ENCODE peak calls at places on chromosomes 1 and 21, in seven cellular contexts. One of them, this sample, is unnamed.

GRCh38 chr1:8097077-8097799 is 71.1 kb upstream of the ERRFI1 start:
- DNase-seq in RPMI7951: peak
- DNase-seq in LoVo: peak
- DNase-seq in AG04450: no peak
- DNase-seq in kidney epithelial cell: peak
- DNase-seq in T-helper 1 cell: peak
- DNase-seq in islet precursor cell: no peak
- DNase-seq in this sample: peak

GRCh38 chr21:42112857-42113256 is 41.7 kb downstream of the UMODL1 start:
- DNase-seq in RPMI7951: no peak
- DNase-seq in LoVo: no peak
- DNase-seq in AG04450: peak
- DNase-seq in kidney epithelial cell: no peak
- DNase-seq in T-helper 1 cell: no peak
- DNase-seq in islet precursor cell: no peak
- DNase-seq in this sample: peak

GRCh38 chr1:78553859-78554258 is 63.1 kb downstream of the PTGFR start:
- DNase-seq in RPMI7951: peak
- DNase-seq in LoVo: peak
- DNase-seq in AG04450: no peak
- DNase-seq in kidney epithelial cell: no peak
- DNase-seq in T-helper 1 cell: no peak
- DNase-seq in islet precursor cell: no peak
- DNase-seq in this sample: no peak

GRCh38 chr1:225454067-225454618 is 26.3 kb upstream of the LBR start:
- DNase-seq in RPMI7951: no peak
- DNase-seq in LoVo: peak
- DNase-seq in AG04450: no peak
- DNase-seq in kidney epithelial cell: no peak
- DNase-seq in T-helper 1 cell: peak
- DNase-seq in islet precursor cell: no peak
- DNase-seq in this sample: no peak

GRCh38 chr1:10918531-10918930 is 93.9 kb upstream of the TARDBP start:
- DNase-seq in RPMI7951: peak
- DNase-seq in LoVo: no peak
- DNase-seq in AG04450: peak
- DNase-seq in kidney epithelial cell: no peak
- DNase-seq in T-helper 1 cell: no peak
- DNase-seq in islet precursor cell: no peak
- DNase-seq in this sample: no peak

GRCh38 chr1:228308628-228309547 is 97.7 kb downstream of the TRIM11 start:
- DNase-seq in RPMI7951: no peak
- DNase-seq in LoVo: no peak
- DNase-seq in AG04450: no peak
- DNase-seq in kidney epithelial cell: no peak
- DNase-seq in T-helper 1 cell: no peak
- DNase-seq in islet precursor cell: peak
- DNase-seq in this sample: no peak

GRCh38 chr1:2132222-2133038 is 62.1 kb downstream of the FAAP20 start:
- DNase-seq in RPMI7951: peak
- DNase-seq in LoVo: no peak
- DNase-seq in AG04450: no peak
- DNase-seq in kidney epithelial cell: peak
- DNase-seq in T-helper 1 cell: no peak
- DNase-seq in islet precursor cell: peak
- DNase-seq in this sample: peak

GRCh38 chr1:51518033-51518729 is 885 bp downstream of the EPS15 start:
- DNase-seq in RPMI7951: peak
- DNase-seq in LoVo: peak
- DNase-seq in AG04450: no peak
- DNase-seq in kidney epithelial cell: no peak
- DNase-seq in T-helper 1 cell: peak
- DNase-seq in islet precursor cell: peak
- DNase-seq in this sample: no peak

GRCh38 chr1:42000781-42001180 is 82.1 kb upstream of the HIVEP3 start:
- DNase-seq in RPMI7951: no peak
- DNase-seq in LoVo: no peak
- DNase-seq in AG04450: no peak
- DNase-seq in kidney epithelial cell: no peak
- DNase-seq in T-helper 1 cell: no peak
- DNase-seq in islet precursor cell: no peak
- DNase-seq in this sample: no peak

GRCh38 chr1:169119405-169119804 is 12.9 kb downstream of the ATP1B1 start:
- DNase-seq in RPMI7951: peak
- DNase-seq in LoVo: no peak
- DNase-seq in AG04450: no peak
- DNase-seq in kidney epithelial cell: no peak
- DNase-seq in T-helper 1 cell: no peak
- DNase-seq in islet precursor cell: peak
- DNase-seq in this sample: no peak

GRCh38 chr1:37169743-37170275 is 135.5 kb upstream of the GRIK3 start:
- DNase-seq in RPMI7951: no peak
- DNase-seq in LoVo: no peak
- DNase-seq in AG04450: no peak
- DNase-seq in kidney epithelial cell: no peak
- DNase-seq in T-helper 1 cell: no peak
- DNase-seq in islet precursor cell: no peak
- DNase-seq in this sample: no peak

GRCh38 chr1:169460193-169460833 is 25.4 kb downstream of the SLC19A2 start:
- DNase-seq in RPMI7951: no peak
- DNase-seq in LoVo: no peak
- DNase-seq in AG04450: no peak
- DNase-seq in kidney epithelial cell: no peak
- DNase-seq in T-helper 1 cell: peak
- DNase-seq in islet precursor cell: no peak
- DNase-seq in this sample: no peak

GRCh38 chr1:228810855-228811654 is 75.8 kb downstream of the RHOU start:
- DNase-seq in RPMI7951: no peak
- DNase-seq in LoVo: no peak
- DNase-seq in AG04450: no peak
- DNase-seq in kidney epithelial cell: no peak
- DNase-seq in T-helper 1 cell: peak
- DNase-seq in islet precursor cell: no peak
- DNase-seq in this sample: no peak

GRCh38 chr1:158087320-158087927 is 93.3 kb upstream of the CD1D start:
- DNase-seq in RPMI7951: peak
- DNase-seq in LoVo: peak
- DNase-seq in AG04450: peak
- DNase-seq in kidney epithelial cell: no peak
- DNase-seq in T-helper 1 cell: peak
- DNase-seq in islet precursor cell: peak
- DNase-seq in this sample: no peak

GRCh38 chr1:157289001-157289400 is 150.8 kb upstream of the ETV3 start:
- DNase-seq in RPMI7951: no peak
- DNase-seq in LoVo: no peak
- DNase-seq in AG04450: no peak
- DNase-seq in kidney epithelial cell: no peak
- DNase-seq in T-helper 1 cell: no peak
- DNase-seq in islet precursor cell: no peak
- DNase-seq in this sample: no peak

GRCh38 chr1:230289350-230289644 is 136.8 kb downstream of the PGBD5 start:
- DNase-seq in RPMI7951: no peak
- DNase-seq in LoVo: no peak
- DNase-seq in AG04450: no peak
- DNase-seq in kidney epithelial cell: no peak
- DNase-seq in T-helper 1 cell: no peak
- DNase-seq in islet precursor cell: no peak
- DNase-seq in this sample: no peak

GRCh38 chr1:34597877-34598514 is 156.9 kb upstream of the GJB5 start:
- DNase-seq in RPMI7951: peak
- DNase-seq in LoVo: peak
- DNase-seq in AG04450: peak
- DNase-seq in kidney epithelial cell: peak
- DNase-seq in T-helper 1 cell: peak
- DNase-seq in islet precursor cell: peak
- DNase-seq in this sample: peak

GRCh38 chr1:204018460-204018859 is 54.5 kb upstream of the SOX13 start:
- DNase-seq in RPMI7951: no peak
- DNase-seq in LoVo: no peak
- DNase-seq in AG04450: no peak
- DNase-seq in kidney epithelial cell: no peak
- DNase-seq in T-helper 1 cell: no peak
- DNase-seq in islet precursor cell: no peak
- DNase-seq in this sample: no peak

GRCh38 chr21:42315296-42315891 is at the start of gene TFF3:
- DNase-seq in RPMI7951: peak
- DNase-seq in LoVo: no peak
- DNase-seq in AG04450: no peak
- DNase-seq in kidney epithelial cell: peak
- DNase-seq in T-helper 1 cell: no peak
- DNase-seq in islet precursor cell: peak
- DNase-seq in this sample: no peak

GRCh38 chr1:198638894-198639319 is at the start of gene PTPRC:
- DNase-seq in RPMI7951: no peak
- DNase-seq in LoVo: no peak
- DNase-seq in AG04450: no peak
- DNase-seq in kidney epithelial cell: no peak
- DNase-seq in T-helper 1 cell: peak
- DNase-seq in islet precursor cell: no peak
- DNase-seq in this sample: no peak

GRCh38 chr21:44710756-44711326 is 531 bp downstream of the TSPEAR start:
- DNase-seq in RPMI7951: no peak
- DNase-seq in LoVo: no peak
- DNase-seq in AG04450: no peak
- DNase-seq in kidney epithelial cell: no peak
- DNase-seq in T-helper 1 cell: no peak
- DNase-seq in islet precursor cell: peak
- DNase-seq in this sample: no peak

GRCh38 chr1:41695118-41695517 is 210.6 kb upstream of the EDN2 start:
- DNase-seq in RPMI7951: peak
- DNase-seq in LoVo: no peak
- DNase-seq in AG04450: no peak
- DNase-seq in kidney epithelial cell: no peak
- DNase-seq in T-helper 1 cell: no peak
- DNase-seq in islet precursor cell: no peak
- DNase-seq in this sample: no peak

GRCh38 chr21:45910548-45911221 is 70.9 kb upstream of the COL6A1 start:
- DNase-seq in RPMI7951: no peak
- DNase-seq in LoVo: no peak
- DNase-seq in AG04450: no peak
- DNase-seq in kidney epithelial cell: no peak
- DNase-seq in T-helper 1 cell: no peak
- DNase-seq in islet precursor cell: no peak
- DNase-seq in this sample: no peak

GRCh38 chr1:194684636-194685035 is 1498.2 kb upstream of the B3GALT2 start:
- DNase-seq in RPMI7951: no peak
- DNase-seq in LoVo: no peak
- DNase-seq in AG04450: no peak
- DNase-seq in kidney epithelial cell: no peak
- DNase-seq in T-helper 1 cell: no peak
- DNase-seq in islet precursor cell: no peak
- DNase-seq in this sample: no peak